ENCODE peak calls at places on chromosomes 12 and 14, in four cellular contexts. A is GM12878, B is HepG2, I is K562. H is an unnamed sample.

GRCh38 chr12:49093746-49094103 is 876 bp downstream of the DHH start:
- DNase-seq in I (peak), B (no peak), A (no peak), H (no peak)

GRCh38 chr12:4769073-4769472 is 48.9 kb downstream of the GALNT8 start:
- DNase-seq in B (no peak), I (no peak), A (no peak), H (no peak)

GRCh38 chr14:85315290-85315689 is 214.7 kb upstream of the FLRT2 start:
- DNase-seq in B (no peak), A (no peak), I (no peak), H (no peak)

GRCh38 chr12:44369967-44370366 is 506.1 kb downstream of the NELL2 start:
- DNase-seq in B (no peak), A (no peak), I (no peak), H (no peak)

GRCh38 chr12:53123578-53124351 is 20.5 kb downstream of the SOAT2 start:
- DNase-seq in I (no peak), B (no peak), A (no peak), H (no peak)

GRCh38 chr12:112539221-112539620 is 120.5 kb downstream of the PTPN11 start:
- DNase-seq in I (no peak), B (no peak), A (no peak), H (peak)

GRCh38 chr12:112537710-112538396 is 119.1 kb downstream of the PTPN11 start:
- DNase-seq in I (no peak), A (no peak), B (peak), H (peak)

GRCh38 chr14:86038401-86038985 is 508.5 kb downstream of the FLRT2 start:
- DNase-seq in A (no peak), B (peak), I (peak), H (peak)

GRCh38 chr14:104784846-104785707 is 10.5 kb downstream of the AKT1 start:
- DNase-seq in I (no peak), A (no peak), B (no peak), H (no peak)

GRCh38 chr12:75979181-75979580 is 52.4 kb downstream of the PHLDA1 start:
- DNase-seq in I (no peak), B (no peak), A (no peak), H (no peak)

GRCh38 chr12:6788972-6789905 is at the start of gene CD4:
- DNase-seq in A (no peak), I (no peak), B (no peak), H (no peak)

GRCh38 chr12:47896633-47897032 is 8.2 kb downstream of the VDR start:
- DNase-seq in A (no peak), I (no peak), B (no peak), H (peak)

GRCh38 chr12:25801621-25802243 is 156.8 kb upstream of the RASSF8 start:
- DNase-seq in A (no peak), I (no peak), B (no peak), H (no peak)

GRCh38 chr12:15829255-15829654 is 40.1 kb upstream of the EPS8 start:
- DNase-seq in A (no peak), I (no peak), B (no peak), H (no peak)

GRCh38 chr12:31582155-31582554 is 8.8 kb downstream of the DENND5B start:
- DNase-seq in A (no peak), I (no peak), B (no peak), H (no peak)

GRCh38 chr12:62714409-62715075 is 220.4 kb downstream of the PPM1H start:
- DNase-seq in I (no peak), A (no peak), B (no peak), H (no peak)

GRCh38 chr12:79634957-79635471 is 55.8 kb downstream of the PAWR start:
- DNase-seq in A (no peak), I (no peak), B (no peak), H (no peak)

GRCh38 chr12:92927055-92927435 is 2.0 kb downstream of the EEA1 start:
- DNase-seq in B (peak), A (peak), I (no peak), H (peak)

GRCh38 chr12:92927436-92928116 is 1.5 kb downstream of the EEA1 start:
- DNase-seq in B (peak), A (no peak), I (peak), H (peak)

GRCh38 chr12:92928962-92929915 is at the start of gene EEA1:
- DNase-seq in B (peak), I (peak), A (peak), H (peak)

GRCh38 chr12:92929957-92930356 is 862 bp upstream of the EEA1 start:
- DNase-seq in A (no peak), B (no peak), I (peak), H (no peak)

GRCh38 chr12:92928431-92928961 is 599 bp downstream of the EEA1 start:
- DNase-seq in I (peak), B (no peak), A (no peak), H (peak)
- TF ChIP-seq BHLHE40 in I (no peak), B (no peak), A (no peak), H (no peak)

GRCh38 chr12:55729592-55730446 is 1.0 kb upstream of the CD63 start:
- DNase-seq in B (peak), A (no peak), I (peak), H (peak)
- TF ChIP-seq EP300 in B (no peak), A (no peak), I (peak), H (no peak)

GRCh38 chr14:96176811-96177211 is 27.8 kb upstream of the BDKRB2 start:
- DNase-seq in A (no peak), B (no peak), I (no peak), H (no peak)
- TF ChIP-seq BHLHE40 in A (no peak), B (no peak), I (no peak), H (no peak)

GRCh38 chr12:117126335-117126734 is 27.1 kb upstream of the TESC start:
- DNase-seq in A (no peak), B (no peak), I (no peak), H (no peak)
- TF ChIP-seq EP300 in A (no peak), B (no peak), I (no peak), H (no peak)

GRCh38 chr12:128025856-128026255 is 241.1 kb upstream of the TMEM132C start:
- DNase-seq in I (no peak), B (no peak), A (no peak), H (no peak)
- TF ChIP-seq BHLHE40 in I (no peak), B (no peak), A (no peak), H (no peak)

DNA sequence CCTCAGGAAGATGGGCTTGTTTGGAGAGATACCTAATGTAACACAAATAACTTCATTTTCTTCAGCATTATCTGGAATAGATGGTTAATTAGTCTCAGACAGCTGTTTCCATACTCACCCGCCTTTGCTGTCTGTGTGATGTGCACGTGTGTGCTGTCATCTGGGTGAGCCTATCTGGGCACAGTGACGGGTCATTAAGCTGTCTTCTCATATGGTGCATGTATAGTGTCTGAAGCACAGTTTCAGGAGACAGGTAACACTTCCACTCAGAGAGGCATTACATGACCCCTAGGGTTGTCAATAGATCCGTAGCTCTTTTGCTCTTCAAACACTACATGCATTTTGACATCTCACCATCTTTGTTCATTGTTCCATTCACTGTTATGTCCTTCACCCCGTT is 493.3 kb downstream of the APAF1 start:
- DNase-seq in A (no peak), I (no peak), B (no peak), H (no peak)
- TF ChIP-seq EP300 in A (no peak), I (no peak), B (no peak), H (no peak)

GRCh38 chr12:13127476-13127875 is 24.0 kb upstream of the GSG1 start:
- DNase-seq in B (peak), A (no peak), I (no peak), H (peak)

GRCh38 chr12:13125996-13126395 is 22.5 kb upstream of the GSG1 start:
- DNase-seq in A (no peak), B (no peak), I (no peak), H (no peak)

GRCh38 chr12:13128291-13129000 is 25.0 kb upstream of the GSG1 start:
- DNase-seq in B (no peak), A (no peak), I (no peak), H (no peak)

GRCh38 chr12:13124661-13125505 is 21.4 kb upstream of the GSG1 start:
- DNase-seq in B (no peak), A (no peak), I (no peak), H (no peak)

DNA sequence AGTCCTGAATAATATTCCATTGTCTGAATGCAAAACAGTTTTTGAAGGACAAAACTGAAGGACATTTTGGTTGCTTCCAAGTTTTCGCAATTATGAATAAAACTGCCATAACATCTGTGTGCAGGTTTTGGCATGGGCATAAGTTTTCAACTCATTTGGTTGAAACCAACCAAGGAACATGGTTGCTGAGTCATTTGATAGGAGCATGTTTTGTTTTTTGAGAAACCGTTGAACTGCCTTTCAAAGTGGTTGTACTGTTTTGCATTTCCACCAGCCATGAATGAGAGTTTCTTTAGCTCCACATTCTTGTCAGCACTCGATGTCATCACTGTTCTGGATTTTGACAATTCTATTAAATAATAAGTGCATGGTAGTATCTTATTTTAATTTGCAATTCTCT is 23.0 kb upstream of the GSG1 start:
- DNase-seq in A (no peak), I (no peak), B (no peak), H (no peak)
- TF ChIP-seq BHLHE40 in A (no peak), I (no peak), B (no peak), H (no peak)

GRCh38 chr12:63843613-63844390 is 698 bp upstream of the SRGAP1 start:
- DNase-seq in I (peak), B (peak), A (peak), H (peak)
- TF ChIP-seq EP300 in I (no peak), B (no peak), A (no peak), H (peak)

GRCh38 chr12:124289634-124290600 is 5.0 kb upstream of the RFLNA start:
- DNase-seq in B (no peak), A (no peak), I (no peak), H (no peak)
- TF ChIP-seq BHLHE40 in B (no peak), A (no peak), I (no peak), H (no peak)

DNA sequence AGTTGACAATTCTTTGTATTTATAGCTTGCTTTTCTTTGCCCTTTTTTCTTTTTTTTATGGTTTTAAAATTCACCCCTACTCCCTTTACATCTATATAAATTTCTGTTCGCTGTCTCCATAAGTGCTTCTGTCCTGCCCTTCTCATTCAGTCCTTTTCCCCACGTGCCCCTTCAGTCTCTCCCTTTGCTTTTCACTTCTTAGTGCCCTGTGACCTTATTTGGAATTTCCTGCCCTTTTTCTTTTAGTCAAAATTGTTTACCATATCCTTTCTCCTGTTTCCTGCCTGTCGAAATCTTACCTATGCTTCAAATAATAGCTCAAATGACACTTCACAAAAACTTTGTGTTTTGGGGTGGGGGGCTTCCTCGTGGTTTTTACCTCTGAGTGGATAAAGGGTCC is 6.0 kb downstream of the TMX1 start:
- DNase-seq in B (no peak), A (no peak), I (no peak), H (no peak)
- TF ChIP-seq EP300 in B (no peak), A (no peak), I (no peak), H (no peak)